ENCODE peak calls at places on chromosomes 2 and 18, in nine cellular contexts. One of them, this sample, is unnamed.

GRCh38 chr2:105396254-105397024 is 2.4 kb downstream of the FHL2 start:
- DNase-seq in right lobe of liver: peak; percentile 43
- DNase-seq in heart right ventricle: no peak
- DNase-seq in fibroblast of lung: peak; percentile 92
- DNase-seq in astrocyte of the spinal cord: peak; percentile 96
- DNase-seq in testis: peak; percentile 20
- DNase-seq in BE2C: no peak
- DNase-seq in cardiac fibroblast: peak; percentile 88
- DNase-seq in IMR-90: peak; percentile 98
- DNase-seq in this sample: peak; percentile 97

GRCh38 chr2:227545990-227546389 is 52.7 kb upstream of the SCYGR2 start:
- DNase-seq in right lobe of liver: no peak
- DNase-seq in heart right ventricle: no peak
- DNase-seq in astrocyte of the spinal cord: no peak
- DNase-seq in IMR-90: no peak
- DNase-seq in fibroblast of lung: no peak
- DNase-seq in BE2C: peak; percentile 26
- DNase-seq in testis: no peak
- DNase-seq in cardiac fibroblast: no peak
- DNase-seq in this sample: no peak

GRCh38 chr2:219228745-219229374 is 576 bp downstream of the ATG9A start:
- DNase-seq in IMR-90: no peak
- DNase-seq in BE2C: no peak
- DNase-seq in testis: no peak
- DNase-seq in cardiac fibroblast: no peak
- DNase-seq in heart right ventricle: no peak
- DNase-seq in fibroblast of lung: no peak
- DNase-seq in astrocyte of the spinal cord: no peak
- DNase-seq in right lobe of liver: peak; percentile 81
- DNase-seq in this sample: no peak

GRCh38 chr2:69147841-69148533 is 135.0 kb downstream of the ANTXR1 start:
- DNase-seq in astrocyte of the spinal cord: no peak
- DNase-seq in right lobe of liver: no peak
- DNase-seq in IMR-90: no peak
- DNase-seq in heart right ventricle: no peak
- DNase-seq in fibroblast of lung: no peak
- DNase-seq in testis: no peak
- DNase-seq in cardiac fibroblast: no peak
- DNase-seq in BE2C: no peak
- DNase-seq in this sample: no peak

GRCh38 chr2:177554365-177554764 is 161.8 kb downstream of the AGPS start:
- DNase-seq in right lobe of liver: no peak
- DNase-seq in BE2C: no peak
- DNase-seq in testis: no peak
- DNase-seq in fibroblast of lung: no peak
- DNase-seq in astrocyte of the spinal cord: no peak
- DNase-seq in IMR-90: no peak
- DNase-seq in heart right ventricle: no peak
- DNase-seq in cardiac fibroblast: no peak
- DNase-seq in this sample: no peak

GRCh38 chr2:128635361-128635900 is 316.8 kb upstream of the HS6ST1 start:
- DNase-seq in right lobe of liver: peak; percentile 2
- DNase-seq in fibroblast of lung: no peak
- DNase-seq in testis: peak; percentile 6
- DNase-seq in BE2C: no peak
- DNase-seq in IMR-90: no peak
- DNase-seq in cardiac fibroblast: no peak
- DNase-seq in astrocyte of the spinal cord: no peak
- DNase-seq in heart right ventricle: no peak
- DNase-seq in this sample: no peak

GRCh38 chr2:85243101-85244072 is 84.4 kb downstream of the TGOLN2 start:
- DNase-seq in testis: no peak
- DNase-seq in IMR-90: no peak
- DNase-seq in astrocyte of the spinal cord: peak; percentile 21
- DNase-seq in cardiac fibroblast: no peak
- DNase-seq in fibroblast of lung: peak; percentile 25
- DNase-seq in heart right ventricle: peak; percentile 66
- DNase-seq in BE2C: peak; percentile 66
- DNase-seq in right lobe of liver: peak; percentile 47
- DNase-seq in this sample: no peak

GRCh38 chr2:19538411-19538963 is 180.1 kb upstream of the OSR1 start:
- DNase-seq in astrocyte of the spinal cord: peak; percentile 96
- DNase-seq in heart right ventricle: no peak
- DNase-seq in right lobe of liver: no peak
- DNase-seq in cardiac fibroblast: peak; percentile 89
- DNase-seq in IMR-90: peak; percentile 95
- DNase-seq in fibroblast of lung: peak; percentile 85
- DNase-seq in BE2C: no peak
- DNase-seq in testis: no peak
- DNase-seq in this sample: peak; percentile 97

GRCh38 chr2:111678161-111678560 is 205.8 kb downstream of the ANAPC1 start:
- DNase-seq in testis: no peak
- DNase-seq in IMR-90: no peak
- DNase-seq in astrocyte of the spinal cord: no peak
- DNase-seq in heart right ventricle: no peak
- DNase-seq in cardiac fibroblast: no peak
- DNase-seq in fibroblast of lung: no peak
- DNase-seq in right lobe of liver: no peak
- DNase-seq in BE2C: no peak
- DNase-seq in this sample: no peak

GRCh38 chr2:111678651-111679050 is 205.3 kb downstream of the ANAPC1 start:
- DNase-seq in astrocyte of the spinal cord: peak; percentile 14
- DNase-seq in right lobe of liver: no peak
- DNase-seq in BE2C: no peak
- DNase-seq in fibroblast of lung: no peak
- DNase-seq in IMR-90: peak; percentile 38
- DNase-seq in cardiac fibroblast: no peak
- DNase-seq in testis: no peak
- DNase-seq in heart right ventricle: no peak
- DNase-seq in this sample: no peak

GRCh38 chr2:111679202-111679601 is 204.8 kb downstream of the ANAPC1 start:
- DNase-seq in BE2C: no peak
- DNase-seq in astrocyte of the spinal cord: no peak
- DNase-seq in right lobe of liver: no peak
- DNase-seq in heart right ventricle: no peak
- DNase-seq in testis: no peak
- DNase-seq in cardiac fibroblast: no peak
- DNase-seq in IMR-90: peak; percentile 16
- DNase-seq in fibroblast of lung: peak; percentile 44
- DNase-seq in this sample: peak; percentile 41

GRCh38 chr2:111675419-111676194 is 208.4 kb downstream of the ANAPC1 start:
- DNase-seq in astrocyte of the spinal cord: no peak
- DNase-seq in cardiac fibroblast: no peak
- DNase-seq in testis: no peak
- DNase-seq in fibroblast of lung: no peak
- DNase-seq in BE2C: no peak
- DNase-seq in right lobe of liver: no peak
- DNase-seq in IMR-90: no peak
- DNase-seq in heart right ventricle: no peak
- DNase-seq in this sample: no peak

DNA sequence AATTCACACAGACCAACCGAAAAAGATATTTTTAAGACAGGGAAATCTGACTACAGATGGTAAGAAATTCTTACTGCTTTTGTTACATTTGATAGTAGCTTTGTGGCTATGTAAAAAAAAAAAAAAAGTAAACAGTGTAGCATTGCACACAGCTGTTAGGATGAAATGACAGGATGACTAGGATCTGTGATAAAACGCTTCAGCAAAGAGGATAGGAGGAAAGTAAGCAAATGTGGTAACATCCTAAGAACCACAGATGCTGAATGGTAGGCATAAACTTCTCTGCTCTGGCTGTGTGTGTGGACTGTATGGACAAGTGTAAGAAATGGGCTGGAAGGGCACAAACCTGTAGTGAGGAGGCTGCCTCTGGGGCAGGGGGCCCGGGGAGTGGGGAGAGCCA is 207.6 kb downstream of the ANAPC1 start:
- DNase-seq in right lobe of liver: no peak
- DNase-seq in testis: no peak
- DNase-seq in fibroblast of lung: peak; percentile 88
- DNase-seq in BE2C: no peak
- DNase-seq in heart right ventricle: no peak
- DNase-seq in astrocyte of the spinal cord: no peak
- DNase-seq in cardiac fibroblast: peak; percentile 29
- DNase-seq in IMR-90: peak; percentile 91
- DNase-seq in this sample: peak; percentile 36
- H3K4me3 ChIP-seq in right lobe of liver: no peak overlapping the region
- H3K4me3 ChIP-seq in testis: no peak overlapping the region
- H3K4me3 ChIP-seq in fibroblast of lung: no peak overlapping the region
- H3K4me3 ChIP-seq in BE2C: no peak overlapping the region
- H3K4me3 ChIP-seq in heart right ventricle: no peak overlapping the region
- H3K4me3 ChIP-seq in astrocyte of the spinal cord: no peak overlapping the region
- H3K4me3 ChIP-seq in cardiac fibroblast: no peak overlapping the region
- H3K4me3 ChIP-seq in IMR-90: no peak overlapping the region
- H3K4me3 ChIP-seq in this sample: no peak overlapping the region

DNA sequence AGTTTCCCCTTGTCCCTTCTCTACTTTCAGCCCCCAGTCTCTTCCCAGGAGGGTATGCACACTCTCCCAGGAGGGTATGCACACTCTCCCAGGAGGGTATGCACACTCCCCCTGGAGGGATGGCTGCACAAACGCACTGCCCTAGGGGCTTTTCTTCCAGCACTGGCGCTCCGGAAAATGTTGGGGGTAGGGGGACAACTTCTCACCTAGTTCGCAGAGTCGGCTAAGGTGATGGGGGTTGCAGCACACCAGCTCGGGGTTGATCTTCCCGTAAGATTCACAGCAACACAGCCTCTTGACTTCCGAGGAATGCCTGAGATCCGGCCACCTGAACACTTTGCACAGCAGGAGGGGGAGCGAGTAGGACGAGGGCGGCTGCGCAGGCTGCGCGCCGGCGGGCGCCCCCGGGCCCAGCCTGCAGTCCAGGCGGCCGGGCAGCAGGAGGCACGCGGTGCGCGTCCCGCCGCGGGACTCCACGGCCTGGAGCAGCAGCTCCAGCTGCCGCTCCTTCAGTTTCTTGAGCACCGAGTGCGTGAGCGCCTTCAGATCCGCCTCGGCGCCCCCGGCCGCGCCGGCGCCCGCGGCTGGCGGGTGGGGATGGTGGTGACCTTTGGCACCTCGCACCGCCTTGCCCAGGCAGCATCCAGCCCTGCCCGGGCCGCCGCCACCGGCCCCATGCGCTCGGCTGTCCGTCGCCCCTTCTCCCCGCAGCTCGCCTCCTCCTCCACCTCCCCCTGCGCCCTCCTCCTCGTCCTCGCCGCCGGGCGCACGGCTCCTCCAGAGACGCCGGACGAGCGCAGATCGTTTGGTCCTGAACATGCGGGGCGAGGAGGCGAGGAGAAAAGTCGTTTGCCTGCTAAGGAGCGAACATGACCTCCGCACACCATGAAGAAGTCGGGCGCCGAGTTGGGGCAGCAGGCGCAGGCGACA is 894 bp downstream of the SMAD7 start:
- DNase-seq in heart right ventricle: peak; percentile 45
- DNase-seq in cardiac fibroblast: peak; percentile 60
- DNase-seq in IMR-90: peak; percentile 60
- DNase-seq in astrocyte of the spinal cord: peak; percentile 53
- DNase-seq in testis: no peak
- DNase-seq in right lobe of liver: peak; percentile 48
- DNase-seq in fibroblast of lung: peak; percentile 62
- DNase-seq in BE2C: peak; percentile 54
- DNase-seq in this sample: no peak
- TF ChIP-seq CTCF in heart right ventricle: peak; percentile 22
- TF ChIP-seq CTCF in cardiac fibroblast: no peak
- TF ChIP-seq CTCF in IMR-90: peak; percentile 41
- TF ChIP-seq CTCF in astrocyte of the spinal cord: peak; percentile 24
- TF ChIP-seq CTCF in testis: no peak
- TF ChIP-seq CTCF in right lobe of liver: no peak
- TF ChIP-seq CTCF in fibroblast of lung: no peak
- TF ChIP-seq CTCF in BE2C: peak; percentile 25
- TF ChIP-seq CTCF in this sample: peak; percentile 7

GRCh38 chr2:10140841-10141610 is 18.5 kb downstream of the RRM2 start:
- DNase-seq in heart right ventricle: no peak
- DNase-seq in right lobe of liver: no peak
- DNase-seq in cardiac fibroblast: no peak
- DNase-seq in fibroblast of lung: no peak
- DNase-seq in BE2C: no peak
- DNase-seq in astrocyte of the spinal cord: no peak
- DNase-seq in testis: no peak
- DNase-seq in IMR-90: no peak
- DNase-seq in this sample: no peak

GRCh38 chr2:10139536-10139935 is 17.0 kb downstream of the RRM2 start:
- DNase-seq in heart right ventricle: no peak
- DNase-seq in astrocyte of the spinal cord: no peak
- DNase-seq in IMR-90: no peak
- DNase-seq in BE2C: no peak
- DNase-seq in testis: no peak
- DNase-seq in cardiac fibroblast: no peak
- DNase-seq in fibroblast of lung: no peak
- DNase-seq in right lobe of liver: no peak
- DNase-seq in this sample: no peak

GRCh38 chr2:10144771-10145518 is 22.4 kb downstream of the RRM2 start:
- DNase-seq in cardiac fibroblast: no peak
- DNase-seq in fibroblast of lung: no peak
- DNase-seq in right lobe of liver: no peak
- DNase-seq in testis: peak; percentile 33
- DNase-seq in IMR-90: no peak
- DNase-seq in astrocyte of the spinal cord: no peak
- DNase-seq in BE2C: no peak
- DNase-seq in heart right ventricle: no peak
- DNase-seq in this sample: no peak

GRCh38 chr2:10142640-10142965 is 20.1 kb downstream of the RRM2 start:
- DNase-seq in IMR-90: no peak
- DNase-seq in cardiac fibroblast: no peak
- DNase-seq in astrocyte of the spinal cord: no peak
- DNase-seq in BE2C: no peak
- DNase-seq in fibroblast of lung: no peak
- DNase-seq in right lobe of liver: no peak
- DNase-seq in heart right ventricle: no peak
- DNase-seq in testis: no peak
- DNase-seq in this sample: no peak

DNA sequence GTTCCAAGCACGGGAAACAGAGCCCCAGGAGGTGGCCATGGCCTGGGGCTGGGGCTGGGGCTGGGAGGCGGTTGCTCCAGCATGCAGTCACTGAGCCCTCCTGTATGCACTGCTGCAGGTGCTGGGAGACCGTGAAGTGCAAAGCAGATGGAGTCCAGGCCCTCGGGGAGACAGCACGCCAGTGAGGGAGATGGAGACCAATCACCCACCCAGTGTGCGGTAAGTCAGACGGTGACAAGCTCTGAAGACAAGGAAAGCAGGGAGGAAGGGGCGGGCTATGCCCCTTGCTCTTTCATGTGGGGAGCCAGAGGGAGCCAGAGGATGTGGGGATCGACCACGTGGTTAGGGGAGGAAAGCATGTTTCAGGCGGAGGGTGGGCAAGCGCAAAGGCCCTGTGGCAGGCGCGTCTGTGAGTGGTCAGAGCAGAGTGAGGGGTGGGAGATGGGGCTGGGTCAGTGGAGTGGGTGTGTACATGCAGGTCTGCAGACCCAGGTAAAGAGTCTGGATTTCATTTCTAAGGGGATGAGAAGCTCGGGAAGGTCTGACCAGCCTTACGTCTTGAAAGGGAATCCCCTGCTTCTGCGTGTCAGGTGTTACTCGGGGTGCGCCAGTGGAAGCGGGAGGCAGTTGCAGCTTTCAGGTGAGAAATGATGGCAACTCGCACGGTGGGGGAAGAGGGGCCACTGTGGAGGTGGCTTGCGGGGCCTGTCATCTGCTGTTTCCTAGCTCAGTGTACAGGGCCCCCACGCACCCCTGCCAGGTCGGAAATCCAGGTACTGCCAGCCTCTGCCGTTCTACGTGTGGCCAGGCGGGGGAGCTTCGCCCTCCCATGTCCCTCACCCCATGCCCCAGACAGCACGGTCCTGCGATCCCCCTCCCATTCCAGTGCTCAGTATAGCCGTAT is 19.4 kb downstream of the RRM2 start:
- DNase-seq in right lobe of liver: peak; percentile 44
- DNase-seq in IMR-90: no peak
- DNase-seq in astrocyte of the spinal cord: no peak
- DNase-seq in cardiac fibroblast: peak; percentile 31
- DNase-seq in BE2C: peak; percentile 56
- DNase-seq in fibroblast of lung: no peak
- DNase-seq in testis: peak; percentile 49
- DNase-seq in heart right ventricle: peak; percentile 38
- DNase-seq in this sample: no peak
- H3K4me3 ChIP-seq in right lobe of liver: no peak overlapping the region
- H3K4me3 ChIP-seq in IMR-90: no peak overlapping the region
- H3K4me3 ChIP-seq in astrocyte of the spinal cord: no peak overlapping the region
- H3K4me3 ChIP-seq in cardiac fibroblast: no peak overlapping the region
- H3K4me3 ChIP-seq in BE2C: no peak overlapping the region
- H3K4me3 ChIP-seq in fibroblast of lung: no peak overlapping the region
- H3K4me3 ChIP-seq in testis: no peak overlapping the region
- H3K4me3 ChIP-seq in heart right ventricle: no peak overlapping the region
- H3K4me3 ChIP-seq in this sample: no peak overlapping the region

GRCh38 chr2:173851256-173851655 is 113.9 kb downstream of the SP3 start:
- DNase-seq in cardiac fibroblast: peak; percentile 16
- DNase-seq in heart right ventricle: peak; percentile 58
- DNase-seq in right lobe of liver: peak; percentile 78
- DNase-seq in BE2C: peak; percentile 18
- DNase-seq in fibroblast of lung: no peak
- DNase-seq in astrocyte of the spinal cord: peak; percentile 14
- DNase-seq in IMR-90: no peak
- DNase-seq in testis: no peak
- DNase-seq in this sample: no peak
- TF ChIP-seq CTCF in cardiac fibroblast: no peak
- TF ChIP-seq CTCF in heart right ventricle: no peak
- TF ChIP-seq CTCF in right lobe of liver: no peak
- TF ChIP-seq CTCF in BE2C: no peak
- TF ChIP-seq CTCF in fibroblast of lung: no peak
- TF ChIP-seq CTCF in astrocyte of the spinal cord: no peak
- TF ChIP-seq CTCF in IMR-90: no peak
- TF ChIP-seq CTCF in testis: no peak
- TF ChIP-seq CTCF in this sample: no peak

This sample was measured in AG10803.